ENCODE peak calls at places on chromosomes 7 and 10, in five cellular contexts. C is GM04504; B is DMS53; S is left cardiac atrium; P is activated T-helper 1 cell treated with anti-CD3 and anti-CD28 coated beads, Interleukin-12 subunit alpha, Interleukin-12 subunit beta, Interleukin-2, Interleukin-4 antibody, amounts not matched to agents 30 ng/mL and 10 ng/mL and 1 ng/mL, durations not matched to agents 14 hours and 24 hours and 36 hours. W is an unnamed sample.

GRCh38 chr10:62803993-62804383 is 532 bp upstream of the ADO start:
- DNase-seq in P (no peak), S (no peak), B (peak; percentile 57), C (no peak), W (no peak)

GRCh38 chr7:33310546-33310945 is 181.2 kb downstream of the BBS9 start:
- DNase-seq in S (no peak), C (no peak), B (peak; percentile 13), P (no peak), W (no peak)

GRCh38 chr10:86658261-86658741 is 4.0 kb downstream of the OPN4 start:
- DNase-seq in C (no peak), S (no peak), B (no peak), P (no peak), W (no peak)

GRCh38 chr10:99276848-99277486 is 41.3 kb upstream of the HPSE2 start:
- DNase-seq in S (no peak), P (no peak), C (no peak), B (peak; percentile 58), W (no peak)

GRCh38 chr10:119898577-119898976 is 6.0 kb downstream of the SEC23IP start:
- DNase-seq in B (no peak), C (no peak), S (no peak), P (no peak), W (no peak)

GRCh38 chr10:102644066-102644645 is at the start of gene TRIM8:
- DNase-seq in P (peak; percentile 53), B (peak; percentile 87), C (no peak), S (peak; percentile 65), W (no peak)

GRCh38 chr10:13241613-13242012 is 7.4 kb upstream of the UCMA start:
- DNase-seq in P (no peak), B (no peak), S (no peak), C (no peak), W (no peak)

GRCh38 chr10:109191823-109192222 is 731.5 kb downstream of the XPNPEP1 start:
- DNase-seq in P (no peak), B (no peak), C (no peak), S (no peak), W (no peak)

GRCh38 chr7:77456711-77457110 is 40.6 kb upstream of the GSAP start:
- DNase-seq in P (no peak), S (no peak), C (no peak), B (no peak), W (no peak)

GRCh38 chr10:49649936-49650723 is 29.3 kb upstream of the C10orf53 start:
- DNase-seq in S (no peak), C (no peak), B (no peak), P (no peak), W (no peak)

GRCh38 chr10:70964281-70964680 is 75.9 kb upstream of the PCBD1 start:
- DNase-seq in P (no peak), S (no peak), C (no peak), B (no peak), W (no peak)

GRCh38 chr7:83486957-83487356 is 162.0 kb downstream of the SEMA3E start:
- DNase-seq in P (no peak), S (no peak), C (no peak), B (peak; percentile 19), W (no peak)

GRCh38 chr7:116242177-116242576 is 31.8 kb downstream of the TES start:
- DNase-seq in B (no peak), S (no peak), P (no peak), C (no peak), W (no peak)

GRCh38 chr10:124650820-124651401 is 93.3 kb downstream of the FAM53B start:
- DNase-seq in P (peak; percentile 40), B (no peak), C (no peak), S (no peak), W (no peak)

GRCh38 chr7:88789480-88790064 is 6.0 kb downstream of the TEX47 start:
- DNase-seq in P (no peak), B (peak; percentile 77), S (no peak), C (no peak), W (peak; percentile 23)

GRCh38 chr10:127774771-127775559 is 38.0 kb downstream of the FOXI2 start:
- DNase-seq in S (no peak), B (no peak), C (no peak), P (no peak), W (no peak)

GRCh38 chr7:20440472-20441105 is 109.9 kb downstream of the ITGB8 start:
- DNase-seq in S (peak; percentile 44), P (no peak), B (peak; percentile 68), C (no peak), W (no peak)

GRCh38 chr10:132649651-132650360 is 112.2 kb downstream of the INPP5A start:
- DNase-seq in P (no peak), B (no peak), S (no peak), C (no peak), W (no peak)

GRCh38 chr7:2138146-2138765 is 94.5 kb downstream of the MAD1L1 start:
- DNase-seq in P (no peak), C (no peak), S (no peak), B (no peak), W (no peak)

GRCh38 chr7:129772646-129773280 is 161.2 kb downstream of the NRF1 start:
- DNase-seq in C (no peak), P (no peak), B (no peak), S (no peak), W (no peak)

GRCh38 chr10:2968401-2968800 is 98.9 kb upstream of the PFKP start:
- DNase-seq in B (no peak), C (peak; percentile 51), S (no peak), P (no peak), W (no peak)

GRCh38 chr10:62632071-62632809 is 172.3 kb upstream of the ADO start:
- DNase-seq in B (peak; percentile 72), P (peak; percentile 59), S (peak; percentile 65), C (no peak), W (no peak)

GRCh38 chr10:17003666-17004065 is 125.9 kb downstream of the CUBN start:
- DNase-seq in B (no peak), C (no peak), P (no peak), S (no peak), W (no peak)

GRCh38 chr10:48780341-48780740 is 95.7 kb downstream of the WDFY4 start:
- DNase-seq in B (no peak), C (no peak), P (no peak), S (no peak), W (no peak)

GRCh38 chr10:124935946-124936345 is 6.0 kb upstream of the ZRANB1 start:
- DNase-seq in S (no peak), B (no peak), P (no peak), C (no peak), W (no peak)

GRCh38 chr7:96414931-96415292 is 93.0 kb upstream of the SLC25A13 start:
- DNase-seq in C (peak; percentile 7), B (peak; percentile 86), P (peak; percentile 30), S (peak; percentile 22), W (peak; percentile 8)

GRCh38 chr10:116833986-116834760 is 15.1 kb upstream of the ENO4 start:
- DNase-seq in C (no peak), S (no peak), B (no peak), P (no peak), W (no peak)

GRCh38 chr7:155230169-155230593 is 67.5 kb upstream of the INSIG1 start:
- DNase-seq in C (peak; percentile 99), S (peak; percentile 48), P (no peak), B (no peak), W (peak; percentile 60)

GRCh38 chr10:48464871-48465736 is 139.8 kb downstream of the ARHGAP22 start:
- DNase-seq in S (peak; percentile 49), C (no peak), B (no peak), P (no peak), W (no peak)

GRCh38 chr7:96837583-96837982 is 127.9 kb upstream of the SEM1 start:
- DNase-seq in S (no peak), B (no peak), P (peak; percentile 17), C (no peak), W (no peak)

GRCh38 chr10:117541909-117542705 is 439 bp upstream of the EMX2 start:
- DNase-seq in B (no peak), P (no peak), S (peak; percentile 44), C (peak; percentile 99), W (no peak)

GRCh38 chr10:70274643-70275042 is 9.2 kb downstream of the NPFFR1 start:
- DNase-seq in P (no peak), S (no peak), B (no peak), C (no peak), W (no peak)

GRCh38 chr10:73813333-73813732 is 1.9 kb upstream of the NDST2 start:
- DNase-seq in C (no peak), S (no peak), B (no peak), P (no peak), W (no peak)

GRCh38 chr10:124415210-124415609 is 3.5 kb downstream of the OAT start:
- DNase-seq in P (no peak), C (no peak), S (no peak), B (no peak), W (no peak)

GRCh38 chr7:134784251-134785049 is 5.0 kb downstream of the CALD1 start:
- DNase-seq in C (no peak), S (no peak), B (no peak), P (no peak), W (no peak)

GRCh38 chr7:5689716-5690115 is 91.7 kb downstream of the RNF216 start:
- DNase-seq in S (no peak), B (no peak), C (no peak), P (no peak), W (no peak)

GRCh38 chr10:93342346-93342745 is 139.8 kb downstream of the MYOF start:
- DNase-seq in P (no peak), S (no peak), B (no peak), C (no peak), W (no peak)